ENCODE peak calls at places on chromosomes 6 and 20, in ten cellular contexts. N, V, U, E, Z, Q, X, D, P and M are unnamed samples.

GRCh38 chr20:51500936-51501335 is 41.6 kb downstream of the NFATC2 start:
- DNase-seq in N (no peak), V (no peak), U (no peak), E (no peak), Z (no peak), Q (no peak), X (no peak), D (peak), P (peak), M (no peak)

GRCh38 chr6:27280064-27280539 is 32.0 kb downstream of the POM121L2 start:
- DNase-seq in N (no peak), V (no peak), U (peak), E (no peak), Z (peak), Q (peak), X (no peak), D (no peak), P (no peak), M (no peak)

GRCh38 chr6:99467509-99468106 is 42.5 kb upstream of the PNISR start:
- DNase-seq in N (peak), V (no peak), U (no peak), E (no peak), Z (peak), Q (no peak), X (no peak), D (no peak), P (peak), M (no peak)

GRCh38 chr20:63032861-63033634 is 26.3 kb upstream of the BHLHE23 start:
- DNase-seq in N (no peak), V (no peak), U (no peak), E (no peak), Z (no peak), Q (peak), X (no peak), D (no peak), P (no peak), M (no peak)

GRCh38 chr6:125255201-125255600 is 46.6 kb downstream of the HDDC2 start:
- DNase-seq in N (no peak), V (no peak), U (no peak), E (no peak), Z (no peak), Q (no peak), X (no peak), D (no peak), P (no peak), M (no peak)

GRCh38 chr20:10963717-10964266 is 290.0 kb upstream of the JAG1 start:
- DNase-seq in N (no peak), V (no peak), U (no peak), E (no peak), Z (no peak), Q (no peak), X (no peak), D (no peak), P (no peak), M (no peak)

GRCh38 chr6:10837692-10837996 is 695 bp downstream of the MAK start:
- DNase-seq in N (no peak), V (no peak), U (peak), E (no peak), Z (no peak), Q (no peak), X (no peak), D (no peak), P (no peak), M (no peak)

GRCh38 chr6:27247133-27247836 is at the start of gene PRSS16:
- DNase-seq in N (no peak), V (no peak), U (no peak), E (no peak), Z (no peak), Q (no peak), X (no peak), D (no peak), P (no peak), M (no peak)

GRCh38 chr6:139473239-139473701 is 98.8 kb upstream of the CITED2 start:
- DNase-seq in N (no peak), V (no peak), U (peak), E (no peak), Z (no peak), Q (peak), X (peak), D (no peak), P (no peak), M (no peak)

GRCh38 chr6:159761135-159761872 is 541 bp upstream of the ACAT2 start:
- DNase-seq in N (no peak), V (peak), U (peak), E (peak), Z (no peak), Q (peak), X (peak), D (no peak), P (peak), M (peak)

GRCh38 chr6:39047434-39048327 is 900 bp upstream of the GLP1R start:
- DNase-seq in N (no peak), V (no peak), U (no peak), E (no peak), Z (no peak), Q (peak), X (no peak), D (no peak), P (no peak), M (no peak)

GRCh38 chr6:3208775-3209113 is 18.7 kb downstream of the TUBB2B start:
- DNase-seq in N (no peak), V (no peak), U (no peak), E (no peak), Z (no peak), Q (no peak), X (no peak), D (no peak), P (no peak), M (no peak)

GRCh38 chr6:16677458-16677857 is 83.8 kb downstream of the ATXN1 start:
- DNase-seq in N (no peak), V (no peak), U (no peak), E (no peak), Z (no peak), Q (no peak), X (no peak), D (no peak), P (no peak), M (no peak)

GRCh38 chr6:150157076-150157475 is 14.2 kb downstream of the PPP1R14C start:
- DNase-seq in N (no peak), V (no peak), U (no peak), E (no peak), Z (no peak), Q (no peak), X (no peak), D (no peak), P (no peak), M (no peak)

GRCh38 chr6:155117266-155117665 is 122.2 kb downstream of the TIAM2 start:
- DNase-seq in N (no peak), V (no peak), U (no peak), E (no peak), Z (no peak), Q (no peak), X (no peak), D (no peak), P (no peak), M (no peak)

GRCh38 chr6:24950210-24950941 is 14.6 kb upstream of the RIPOR2 start:
- DNase-seq in N (no peak), V (no peak), U (no peak), E (no peak), Z (no peak), Q (no peak), X (no peak), D (no peak), P (no peak), M (no peak)

GRCh38 chr6:153568601-153569000 is 437.5 kb upstream of the RGS17 start:
- DNase-seq in N (no peak), V (no peak), U (no peak), E (no peak), Z (peak), Q (no peak), X (no peak), D (no peak), P (no peak), M (no peak)

GRCh38 chr6:142872376-142872775 is 72.6 kb downstream of the HIVEP2 start:
- DNase-seq in N (no peak), V (no peak), U (peak), E (no peak), Z (peak), Q (no peak), X (peak), D (no peak), P (peak), M (no peak)

GRCh38 chr20:38001173-38001875 is 31.9 kb downstream of the TTI1 start:
- DNase-seq in N (no peak), V (no peak), U (no peak), E (no peak), Z (peak), Q (no peak), X (no peak), D (no peak), P (no peak), M (no peak)

GRCh38 chr6:22124756-22125155 is 172.1 kb downstream of the PRL start:
- DNase-seq in N (no peak), V (no peak), U (no peak), E (no peak), Z (no peak), Q (no peak), X (no peak), D (no peak), P (no peak), M (no peak)

GRCh38 chr6:16725145-16725864 is 36.0 kb downstream of the ATXN1 start:
- DNase-seq in N (no peak), V (no peak), U (no peak), E (no peak), Z (peak), Q (no peak), X (no peak), D (no peak), P (no peak), M (no peak)